ENCODE peak calls at places on chromosomes 4 and X, in five cellular contexts. R is caudate nucleus, E is GM12892, K is heart left ventricle, Q is brain microvascular endothelial cell. H is an unnamed sample.

GRCh38 chr4:113837397-113837796 is 75.9 kb upstream of the CAMK2D start:
- DNase-seq in R (no peak), E (no peak), K (no peak), Q (peak; percentile 50), H (peak; percentile 7)

GRCh38 chr4:1421650-1422049 is 15.4 kb upstream of the NKX1-1 start:
- DNase-seq in R (no peak), E (no peak), K (no peak), Q (no peak), H (no peak)

GRCh38 chr4:129598582-129598981 is 502.6 kb downstream of the C4orf33 start:
- DNase-seq in R (no peak), E (no peak), K (no peak), Q (no peak), H (no peak)

GRCh38 chrX:70132244-70132643 is 1.0 kb upstream of the IGBP1 start:
- DNase-seq in R (no peak), E (no peak), K (no peak), Q (no peak), H (no peak)

GRCh38 chr4:48137766-48138349 is 3.8 kb upstream of the TXK start:
- DNase-seq in R (no peak), E (no peak), K (no peak), Q (no peak), H (no peak)

GRCh38 chr4:41613362-41613761 is 75.4 kb downstream of the LIMCH1 start:
- DNase-seq in R (no peak), E (no peak), K (no peak), Q (no peak), H (no peak)

GRCh38 chr4:5383191-5383980 is 325.0 kb downstream of the EVC2 start:
- DNase-seq in R (no peak), E (no peak), K (no peak), Q (peak; percentile 34), H (no peak)

GRCh38 chr4:122803788-122804208 is 22.8 kb upstream of the FGF2 start:
- DNase-seq in R (no peak), E (no peak), K (peak; percentile 53), Q (peak; percentile 68), H (no peak)

GRCh38 chr4:71202703-71203102 is 136.1 kb upstream of the SLC4A4 start:
- DNase-seq in R (no peak), E (no peak), K (no peak), Q (no peak), H (no peak)

GRCh38 chr4:168710353-168710946 is 213.6 kb downstream of the PALLD start:
- DNase-seq in R (peak; percentile 55), E (no peak), K (no peak), Q (peak; percentile 69), H (no peak)

GRCh38 chrX:107738768-107739167 is 36.8 kb downstream of the TSC22D3 start:
- DNase-seq in R (peak; percentile 86), E (no peak), K (no peak), Q (no peak), H (no peak)

GRCh38 chr4:75800972-75801371 is 76.6 kb downstream of the USO1 start:
- DNase-seq in R (no peak), E (no peak), K (no peak), Q (no peak), H (no peak)

GRCh38 chr4:571838-572572 is 4.1 kb downstream of the TMEM271 start:
- DNase-seq in R (no peak), E (no peak), K (no peak), Q (no peak), H (no peak)

GRCh38 chr4:34157546-34157945 is 2086.8 kb downstream of the ARAP2 start:
- DNase-seq in R (no peak), E (no peak), K (no peak), Q (no peak), H (no peak)

GRCh38 chr4:176627916-176628315 is 164.8 kb downstream of the VEGFC start:
- DNase-seq in R (no peak), E (no peak), K (no peak), Q (no peak), H (no peak)

GRCh38 chr4:4663028-4663427 is 121.2 kb upstream of the STX18 start:
- DNase-seq in R (no peak), E (no peak), K (no peak), Q (peak; percentile 58), H (no peak)

GRCh38 chrX:101229155-101229554 is 9.6 kb downstream of the DRP2 start:
- DNase-seq in R (no peak), E (no peak), K (no peak), Q (peak; percentile 63), H (no peak)

GRCh38 chrX:74535633-74536141 is 78.7 kb downstream of the RLIM start:
- DNase-seq in R (no peak), E (peak; percentile 35), K (peak; percentile 79), Q (peak; percentile 27), H (peak; percentile 17)

GRCh38 chr4:54368861-54369260 is 139.8 kb downstream of the PDGFRA start:
- DNase-seq in R (no peak), E (no peak), K (no peak), Q (no peak), H (no peak)

GRCh38 chr4:103497692-103498091 is 222.1 kb downstream of the TACR3 start:
- DNase-seq in R (no peak), E (no peak), K (no peak), Q (no peak), H (no peak)

H was measured in GM18507.